ENCODE peak calls at places on chromosomes 5 and 9, in seven cellular contexts. D, B, Z, O, C, Y and R are unnamed samples.

GRCh38 chr9:70773579-70773978 is 347.8 kb downstream of the TRPM3 start:
- DNase-seq in D (no peak), B (no peak), Z (no peak), O (no peak), C (no peak), Y (no peak), R (no peak)

GRCh38 chr5:122202952-122203351 is 73.6 kb downstream of the ZNF474 start:
- DNase-seq in D (no peak), B (no peak), Z (no peak), O (no peak), C (no peak), Y (peak; percentile 10), R (no peak)

GRCh38 chr5:33261305-33261704 is 179.5 kb upstream of the TARS1 start:
- DNase-seq in D (no peak), B (no peak), Z (no peak), O (no peak), C (no peak), Y (no peak), R (no peak)

GRCh38 chr9:129676970-129677369 is 11.5 kb downstream of the PRRX2 start:
- DNase-seq in D (peak; percentile 15), B (no peak), Z (no peak), O (no peak), C (no peak), Y (peak; percentile 57), R (no peak)

GRCh38 chr9:119026120-119026519 is 343.1 kb downstream of the BRINP1 start:
- DNase-seq in D (no peak), B (no peak), Z (no peak), O (no peak), C (no peak), Y (peak; percentile 16), R (no peak)

GRCh38 chr5:132221781-132222648 is 5.6 kb downstream of the P4HA2 start:
- DNase-seq in D (no peak), B (no peak), Z (no peak), O (no peak), C (no peak), Y (no peak), R (no peak)

GRCh38 chr9:468766-469496 is 254.3 kb downstream of the DOCK8 start:
- DNase-seq in D (no peak), B (no peak), Z (peak; percentile 5), O (no peak), C (no peak), Y (no peak), R (no peak)

GRCh38 chr9:2686884-2687283 is 30.4 kb upstream of the KCNV2 start:
- DNase-seq in D (no peak), B (no peak), Z (no peak), O (no peak), C (no peak), Y (no peak), R (no peak)

GRCh38 chr9:4832786-4833579 is 40.2 kb downstream of the RCL1 start:
- DNase-seq in D (peak; percentile 94), B (no peak), Z (no peak), O (peak; percentile 79), C (no peak), Y (no peak), R (no peak)

GRCh38 chr5:149796836-149797235 is 66.7 kb downstream of the PPARGC1B start:
- DNase-seq in D (no peak), B (no peak), Z (no peak), O (no peak), C (no peak), Y (no peak), R (no peak)

GRCh38 chr5:16930487-16930886 is 5.6 kb downstream of the MYO10 start:
- DNase-seq in D (no peak), B (no peak), Z (no peak), O (no peak), C (no peak), Y (no peak), R (no peak)

GRCh38 chr9:96858018-96858573 is 3.8 kb upstream of the ZNF782 start:
- DNase-seq in D (peak; percentile 72), B (no peak), Z (no peak), O (peak; percentile 82), C (no peak), Y (no peak), R (no peak)

GRCh38 chr5:158485604-158486081 is 614.1 kb downstream of the EBF1 start:
- DNase-seq in D (no peak), B (no peak), Z (no peak), O (no peak), C (no peak), Y (no peak), R (no peak)

GRCh38 chr9:37446401-37446800 is 18.8 kb downstream of the ZBTB5 start:
- DNase-seq in D (no peak), B (no peak), Z (no peak), O (no peak), C (no peak), Y (no peak), R (no peak)

GRCh38 chr9:77648458-77649108 is 461 bp upstream of the GNA14 start:
- DNase-seq in D (no peak), B (peak; percentile 11), Z (no peak), O (no peak), C (no peak), Y (no peak), R (peak; percentile 85)

GRCh38 chr5:53934126-53934856 is 373.9 kb downstream of the NDUFS4 start:
- DNase-seq in D (no peak), B (no peak), Z (no peak), O (no peak), C (no peak), Y (no peak), R (no peak)

GRCh38 chr5:102411-103043 is 10.6 kb downstream of the PLEKHG4B start:
- DNase-seq in D (no peak), B (no peak), Z (no peak), O (no peak), C (no peak), Y (no peak), R (no peak)

GRCh38 chr9:27462434-27462833 is 61.7 kb upstream of the IFNK start:
- DNase-seq in D (no peak), B (no peak), Z (no peak), O (peak; percentile 56), C (no peak), Y (no peak), R (no peak)

GRCh38 chr5:141430332-141431113 is at the start of gene PCDHGA12:
- DNase-seq in D (peak; percentile 24), B (no peak), Z (peak; percentile 37), O (peak; percentile 45), C (no peak), Y (no peak), R (no peak)

GRCh38 chr5:141516648-141517025 is 27.8 kb downstream of the PCDHGC5 start:
- DNase-seq in D (no peak), B (no peak), Z (no peak), O (no peak), C (no peak), Y (no peak), R (no peak)

GRCh38 chr9:253539-253938 is 38.9 kb downstream of the DOCK8 start:
- DNase-seq in D (no peak), B (no peak), Z (no peak), O (peak; percentile 62), C (no peak), Y (no peak), R (no peak)

GRCh38 chr5:50792845-50793244 is 126.4 kb downstream of the PARP8 start:
- DNase-seq in D (no peak), B (no peak), Z (no peak), O (no peak), C (no peak), Y (no peak), R (no peak)

GRCh38 chr9:111661802-111662491 is 542 bp downstream of the GNG10 start:
- DNase-seq in D (no peak), B (peak; percentile 29), Z (no peak), O (peak; percentile 41), C (peak; percentile 37), Y (peak; percentile 87), R (no peak)

GRCh38 chr9:16626577-16627130 is 243.8 kb downstream of the BNC2 start:
- DNase-seq in D (no peak), B (no peak), Z (no peak), O (no peak), C (no peak), Y (no peak), R (no peak)

GRCh38 chr5:94691947-94692346 is 73.5 kb downstream of the SLF1 start:
- DNase-seq in D (peak; percentile 3), B (no peak), Z (no peak), O (no peak), C (no peak), Y (peak; percentile 20), R (no peak)

DNA sequence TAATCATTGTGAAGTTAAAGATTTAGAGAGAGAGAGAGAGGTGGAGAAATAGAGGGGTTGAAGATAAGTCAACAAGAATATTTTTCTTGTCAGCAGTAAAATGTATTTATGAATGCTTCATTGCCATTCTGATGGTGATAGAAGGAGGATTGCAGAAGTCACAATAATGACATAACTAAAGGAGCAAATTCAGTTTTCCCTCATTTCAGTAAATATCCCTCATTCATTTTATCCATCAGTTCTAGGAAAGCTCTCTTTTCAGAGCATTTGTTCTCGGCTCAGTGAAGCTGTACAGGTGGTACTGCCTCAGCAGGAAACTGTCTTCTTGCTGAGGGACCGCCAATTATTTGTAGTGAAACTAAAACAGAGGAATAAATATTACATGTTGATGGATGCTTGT is 681.4 kb downstream of the CETN3 start:
- DNase-seq in D (no peak), B (no peak), Z (no peak), O (no peak), C (no peak), Y (no peak), R (no peak)
- TF ChIP-seq TAF1 in D (no peak), B (no peak), Z (no peak), O (no peak), C (no peak), Y (no peak), R (no peak)

DNA sequence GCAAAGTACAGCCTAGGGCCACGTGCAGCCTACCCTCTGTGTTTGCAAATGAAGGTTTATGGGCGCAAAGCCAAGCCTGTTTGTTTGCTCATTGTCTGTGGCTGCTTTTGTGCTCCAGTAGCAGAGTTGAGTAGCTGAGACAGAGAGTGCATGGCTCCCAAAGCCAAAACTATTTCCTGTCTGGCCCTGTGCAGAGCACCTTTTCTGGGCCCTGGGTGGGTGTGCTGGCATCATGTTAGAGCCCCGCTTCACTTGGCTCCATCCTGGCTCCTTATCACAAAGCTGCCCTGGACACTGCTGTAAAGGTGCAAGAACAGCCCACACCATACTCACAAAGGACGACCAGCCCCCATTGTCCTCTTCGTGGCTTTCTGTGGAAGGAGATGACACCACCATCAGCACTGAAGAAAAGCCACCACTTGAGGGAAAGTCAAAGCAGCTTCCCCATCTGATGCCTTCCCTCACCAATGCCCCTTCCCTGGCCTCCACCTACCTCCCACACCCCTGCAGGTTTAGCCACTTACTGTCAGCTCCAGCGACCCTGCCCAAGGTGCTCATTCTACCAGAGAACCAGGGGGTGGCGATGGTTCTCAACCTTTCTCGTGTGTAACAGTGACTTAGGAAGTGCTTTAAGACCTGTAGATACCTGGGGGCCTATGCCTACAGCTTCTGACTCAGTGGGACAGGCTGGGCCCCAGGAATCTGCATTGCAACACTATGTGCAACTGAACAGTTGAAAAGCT is 23.4 kb downstream of the LCP2 start:
- DNase-seq in D (no peak), B (no peak), Z (no peak), O (peak; percentile 67), C (no peak), Y (peak; percentile 42), R (peak; percentile 38)
- TF ChIP-seq TAF1 in D (no peak), B (no peak), Z (no peak), O (no peak), C (no peak), Y (no peak), R (no peak)

GRCh38 chr5:82967072-82967471 is 110.1 kb downstream of the TMEM167A start:
- DNase-seq in D (no peak), B (no peak), Z (no peak), O (no peak), C (no peak), Y (no peak), R (no peak)
- TF ChIP-seq TAF1 in D (no peak), B (no peak), Z (no peak), O (no peak), C (no peak), Y (no peak), R (no peak)

GRCh38 chr9:134682026-134682425 is 40.4 kb downstream of the COL5A1 start:
- DNase-seq in D (no peak), B (no peak), Z (no peak), O (no peak), C (no peak), Y (no peak), R (no peak)
- TF ChIP-seq TAF1 in D (no peak), B (no peak), Z (no peak), O (no peak), C (no peak), Y (no peak), R (no peak)